ENCODE peak calls at places on chromosomes 3 and 15, in ten cellular contexts. B is retina; D is HEK293T; K is posterior vena cava; M is stimulated activated CD4-positive, alpha-beta T cell treated with anti-CD3 and anti-CD28 coated beads, Interleukin-4, amount 100 ng/mL, for 1 hour; V is dorsolateral prefrontal cortex; L is activated T-cell treated with anti-CD3 and anti-CD28 coated beads for 48 hours; P is naive thymus-derived CD8-positive, alpha-beta T cell; O is brain microvascular endothelial cell; U is NCI-H1092. T is an unnamed sample.

GRCh38 chr15:67149859-67150824 is 84.7 kb downstream of the SMAD3 start:
- DNase-seq in P (no peak), L (no peak), B (peak), D (peak), M (peak), V (no peak), O (peak), U (no peak), K (peak), T (no peak)

GRCh38 chr3:14273886-14274517 is 95.4 kb downstream of the LSM3 start:
- DNase-seq in V (no peak), K (no peak), U (no peak), L (no peak), M (no peak), D (no peak), B (peak), P (no peak), O (no peak), T (no peak)

GRCh38 chr15:76335129-76335850 is 1.3 kb upstream of the ISL2 start:
- DNase-seq in U (no peak), D (no peak), L (peak), B (peak), K (no peak), O (no peak), V (no peak), P (no peak), M (no peak), T (no peak)

GRCh38 chr3:188826574-188826973 is 345.2 kb upstream of the TPRG1 start:
- DNase-seq in D (no peak), V (no peak), M (no peak), P (no peak), O (no peak), U (no peak), B (no peak), K (no peak), L (no peak), T (no peak)

GRCh38 chr15:38226867-38227266 is 25.8 kb upstream of the SPRED1 start:
- DNase-seq in L (no peak), O (peak), K (no peak), U (no peak), M (no peak), D (no peak), P (no peak), V (no peak), B (no peak), T (peak)

GRCh38 chr3:106172780-106173179 is 304.0 kb upstream of the CBLB start:
- DNase-seq in K (no peak), M (no peak), L (no peak), U (no peak), O (no peak), D (no peak), P (no peak), V (no peak), B (no peak), T (no peak)

GRCh38 chr15:32105258-32106248 is 75.2 kb downstream of the CHRNA7 start:
- DNase-seq in O (no peak), M (no peak), K (no peak), V (no peak), U (no peak), P (no peak), B (no peak), L (no peak), D (no peak), T (no peak)

GRCh38 chr3:100073555-100074307 is 40.6 kb downstream of the FILIP1L start:
- DNase-seq in K (no peak), B (peak), D (no peak), L (no peak), V (no peak), M (no peak), O (peak), U (no peak), P (no peak), T (no peak)

GRCh38 chr3:135965506-135966348 is at the start of gene PPP2R3A:
- DNase-seq in K (peak), M (peak), U (peak), D (peak), P (peak), V (peak), L (peak), O (peak), B (peak), T (peak)

GRCh38 chr15:78625621-78626280 is 5.0 kb upstream of the CHRNA3 start:
- DNase-seq in M (no peak), P (no peak), U (no peak), L (no peak), V (no peak), D (no peak), K (no peak), O (no peak), B (no peak), T (no peak)

GRCh38 chr3:119810018-119810435 is 28.1 kb downstream of the NR1I2 start:
- DNase-seq in L (peak), U (peak), D (no peak), V (no peak), K (peak), P (peak), M (peak), O (peak), B (peak), T (peak)

GRCh38 chr3:70981252-70981933 is 602.1 kb downstream of the FOXP1 start:
- DNase-seq in K (no peak), V (no peak), B (peak), D (no peak), P (no peak), L (no peak), U (no peak), O (no peak), M (no peak), T (no peak)

GRCh38 chr3:23806322-23807160 is 786 bp downstream of the UBE2E1 start:
- DNase-seq in V (no peak), K (peak), L (no peak), P (peak), O (no peak), M (peak), U (no peak), B (no peak), D (peak), T (peak)